ENCODE peak calls at places on chromosomes 13 and 19, in eight cellular contexts. K, O, E, D, Z, T, U and R are unnamed samples.
A peak's percentile ranks its signal among the peaks of the same experiment; 100 is the strongest.

GRCh38 chr13:113034451-113035208 is 65.6 kb downstream of the MCF2L start:
- DNase-seq in E (peak; percentile 42), K (peak; percentile 81), Z (peak; percentile 24), O (peak; percentile 38), D (peak; percentile 40), T (no peak), U (peak; percentile 63), R (peak; percentile 46)

GRCh38 chr13:114078501-114079451 is 53.6 kb downstream of the RASA3 start:
- DNase-seq in D (no peak), K (peak; percentile 49), E (no peak), Z (peak; percentile 63), O (peak; percentile 36), U (peak; percentile 65), T (no peak), R (no peak)

GRCh38 chr13:40657961-40658360 is 8.5 kb downstream of the FOXO1 start:
- DNase-seq in K (no peak), Z (no peak), U (no peak), E (no peak), O (no peak), T (no peak), D (no peak), R (no peak)

GRCh38 chr19:48417436-48417835 is 24.0 kb downstream of the GRIN2D start:
- DNase-seq in E (no peak), K (no peak), Z (no peak), T (no peak), O (no peak), D (no peak), U (no peak), R (no peak)

GRCh38 chr13:25281193-25281936 is 5.9 kb downstream of the MTMR6 start:
- DNase-seq in O (no peak), D (no peak), E (no peak), K (no peak), Z (no peak), U (no peak), T (no peak), R (no peak)

GRCh38 chr19:38617764-38618589 is at the start of gene MAP4K1:
- DNase-seq in O (peak; percentile 53), Z (peak; percentile 78), E (no peak), D (peak; percentile 52), T (peak; percentile 54), U (peak; percentile 68), K (peak; percentile 69), R (no peak)

GRCh38 chr19:33492951-33493350 is 28.6 kb downstream of the PEPD start:
- DNase-seq in O (no peak), Z (no peak), E (no peak), D (no peak), K (no peak), U (peak; percentile 3), T (no peak), R (no peak)

GRCh38 chr13:28408235-28408848 is 86.6 kb downstream of the FLT1 start:
- DNase-seq in U (no peak), E (peak; percentile 100), K (no peak), T (no peak), O (no peak), D (peak; percentile 84), Z (no peak), R (no peak)

GRCh38 chr19:37946132-37946531 is 39.1 kb downstream of the SIPA1L3 start:
- DNase-seq in T (no peak), Z (no peak), O (peak; percentile 11), D (no peak), K (no peak), E (no peak), U (no peak), R (no peak)

GRCh38 chr13:72221276-72221962 is 354.4 kb upstream of the DACH1 start:
- DNase-seq in T (no peak), Z (peak; percentile 40), K (peak; percentile 93), U (no peak), D (no peak), E (peak; percentile 28), O (no peak), R (no peak)

GRCh38 chr19:8489591-8490394 is 12.6 kb downstream of the PRAM1 start:
- DNase-seq in E (no peak), O (no peak), Z (no peak), T (no peak), K (peak; percentile 66), U (no peak), D (no peak), R (no peak)

GRCh38 chr19:19460761-19461265 is 54.5 kb downstream of the TSSK6 start:
- DNase-seq in Z (peak; percentile 52), D (peak; percentile 75), U (peak; percentile 81), O (peak; percentile 40), T (peak; percentile 57), K (peak; percentile 71), E (peak; percentile 11), R (peak; percentile 37)

GRCh38 chr19:41997121-41997850 is 3.3 kb upstream of the ATP1A3 start:
- DNase-seq in U (no peak), E (no peak), K (peak; percentile 91), O (peak; percentile 43), D (no peak), T (no peak), Z (peak; percentile 32), R (no peak)

GRCh38 chr19:6654347-6655310 is 15.3 kb downstream of the TNFSF14 start:
- DNase-seq in O (no peak), E (no peak), U (no peak), K (no peak), Z (peak; percentile 42), T (no peak), D (no peak), R (no peak)

GRCh38 chr19:51470966-51471365 is 7.4 kb upstream of the CEACAM18 start:
- DNase-seq in U (no peak), Z (no peak), D (no peak), T (no peak), K (no peak), O (no peak), E (no peak), R (no peak)

GRCh38 chr13:45799451-45799850 is 52.1 kb downstream of the SIAH3 start:
- DNase-seq in U (no peak), E (no peak), Z (no peak), O (no peak), T (no peak), K (peak; percentile 15), D (no peak), R (no peak)

GRCh38 chr13:19957320-19958118 is 1.0 kb upstream of the ZMYM2 start:
- DNase-seq in Z (peak; percentile 82), E (peak; percentile 75), D (peak; percentile 76), K (peak; percentile 89), O (peak; percentile 78), T (peak; percentile 83), U (peak; percentile 83), R (peak; percentile 81)

GRCh38 chr13:51777921-51778320 is 26.0 kb downstream of the DHRS12 start:
- DNase-seq in U (no peak), E (no peak), Z (no peak), K (no peak), T (no peak), O (no peak), D (no peak), R (no peak)
- H3K4me3 ChIP-seq in U (no peak overlapping the region), E (no peak overlapping the region), Z (no peak overlapping the region), K (no peak overlapping the region), T (no peak overlapping the region), O (no peak overlapping the region), D (no peak overlapping the region), R (no peak overlapping the region)

DNA sequence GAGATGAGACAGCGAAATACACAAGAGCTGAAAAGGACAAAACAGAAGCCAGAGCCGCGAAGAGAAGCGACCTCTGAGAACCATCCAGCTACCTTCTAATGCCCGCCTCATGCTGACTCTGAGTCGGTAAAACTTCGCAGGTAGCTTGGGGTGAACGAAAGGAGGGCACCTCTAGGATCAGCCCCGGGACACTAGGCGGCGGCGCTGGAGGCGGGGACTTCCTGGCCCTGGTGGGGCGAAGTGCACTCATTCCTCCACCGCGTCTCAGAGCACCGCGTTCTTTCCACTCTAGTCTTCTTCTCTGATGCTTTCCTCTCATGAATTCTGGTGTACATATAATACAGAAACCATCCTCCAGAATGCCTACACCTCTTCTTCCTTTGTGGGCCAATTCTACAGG is 50.1 kb downstream of the KL start:
- DNase-seq in K (no peak), Z (no peak), T (no peak), D (no peak), O (no peak), U (no peak), E (no peak), R (no peak)
- H3K27ac ChIP-seq in K (no peak overlapping the region), Z (no peak overlapping the region), T (no peak overlapping the region), D (no peak overlapping the region), O (no peak overlapping the region), U (no peak overlapping the region), E (no peak overlapping the region), R (no peak overlapping the region)

DNA sequence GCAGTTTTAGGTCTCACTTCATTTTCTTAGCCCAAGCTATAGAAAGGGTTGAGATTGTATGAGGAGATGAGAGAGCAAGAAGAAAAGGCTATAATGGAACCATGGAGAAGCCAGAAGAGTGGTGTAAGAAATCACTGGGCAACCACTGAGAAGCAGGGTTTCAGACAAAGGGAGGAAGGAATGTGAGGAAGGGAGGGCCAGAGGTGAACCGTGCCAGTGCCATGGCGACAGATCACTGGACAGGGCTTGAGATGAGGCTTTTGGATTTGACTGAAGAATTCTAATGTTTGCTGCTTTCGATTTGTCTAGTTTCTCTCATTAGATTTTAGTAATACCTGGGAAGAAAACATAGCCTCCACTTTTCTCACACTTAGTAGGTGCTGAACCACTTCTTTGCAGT is 6.3 kb upstream of the GPR183 start:
- DNase-seq in E (peak; percentile 86), O (no peak), K (no peak), Z (no peak), D (no peak), U (no peak), T (no peak), R (no peak)
- H3K4me1 ChIP-seq in E (peaks cover 29% of the 10 kb centered on the region), O (no peaks in the 10 kb centered on the region), K (peaks cover 9% of the 10 kb centered on the region), Z (peaks cover 19% of the 10 kb centered on the region), D (peaks cover 26% of the 10 kb centered on the region), U (no peaks in the 10 kb centered on the region), T (peaks cover 67% of the 10 kb centered on the region), R (peaks cover 12% of the 10 kb centered on the region)

DNA sequence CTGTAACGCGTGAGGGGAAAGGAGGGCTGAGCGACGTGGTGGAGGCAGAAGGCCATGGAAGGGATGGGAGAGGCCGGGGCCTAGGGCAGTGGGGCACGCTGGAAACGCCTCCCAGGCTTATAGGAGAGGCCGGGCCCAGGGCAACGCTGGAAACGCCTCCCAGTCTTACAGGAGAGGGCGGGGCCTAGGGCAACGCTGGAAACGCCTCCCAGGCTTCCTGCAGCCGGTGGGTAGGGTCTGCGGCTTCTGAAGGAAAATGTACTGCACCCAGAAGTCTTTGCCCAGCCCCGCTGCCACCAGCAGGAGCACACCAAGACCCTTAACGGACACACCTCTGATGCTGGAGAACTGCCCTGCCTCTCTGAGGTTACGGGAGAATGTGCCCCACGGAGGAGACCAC is 9.1 kb downstream of the CACTIN start:
- DNase-seq in O (peak; percentile 75), U (peak; percentile 46), Z (peak; percentile 77), D (no peak), E (no peak), K (peak; percentile 78), T (no peak), R (no peak)
- H3K4me3 ChIP-seq in O (no peak overlapping the region), U (no peak overlapping the region), Z (no peak overlapping the region), D (no peak overlapping the region), E (no peak overlapping the region), K (no peak overlapping the region), T (no peak overlapping the region), R (no peak overlapping the region)

DNA sequence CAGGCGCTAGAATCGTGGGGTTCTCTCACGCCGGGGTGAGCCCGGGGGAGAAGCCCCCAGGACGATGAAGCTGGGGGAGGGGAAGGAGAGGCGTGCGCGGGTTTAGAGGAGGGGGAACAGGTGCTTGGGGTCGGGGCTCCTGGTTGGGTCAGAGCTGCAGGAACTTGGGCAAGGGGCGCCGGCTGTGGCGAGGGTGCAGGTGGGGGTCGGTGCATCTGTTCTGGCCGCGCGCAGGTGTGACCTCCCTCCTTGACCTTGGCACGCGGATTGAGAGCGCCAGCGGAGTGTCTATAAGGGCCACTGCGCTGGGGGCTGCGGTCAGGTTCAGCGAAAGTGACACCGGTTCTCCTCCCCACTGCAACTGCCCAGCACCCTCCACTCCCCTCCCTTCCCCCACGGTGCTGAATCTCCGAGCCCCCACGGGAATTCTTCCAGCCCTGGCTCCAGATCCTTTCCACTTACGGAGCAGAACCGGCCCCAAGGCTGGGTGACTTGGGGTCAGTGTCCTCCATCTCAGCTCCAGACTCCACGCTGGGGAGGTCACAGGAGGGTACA is 618 bp downstream of the TMEM38A start:
- DNase-seq in K (peak; percentile 69), U (peak; percentile 62), T (no peak), Z (peak; percentile 56), O (peak; percentile 33), E (no peak), D (peak; percentile 70), R (peak; percentile 31)
- H3K27ac ChIP-seq in K (no peak overlapping the region), U (peak overlapping the region; percentile 0), T (peak overlapping the region; percentile 35), Z (peak overlapping the region; percentile 89), O (peak overlapping the region; percentile 93), E (no peak overlapping the region), D (peak overlapping the region; percentile 48), R (peak overlapping the region; percentile 74)